ENCODE peak calls at places on chromosomes 6 and 20, in six cellular contexts. P is ascending aorta; H is iris pigment epithelial cell; Q is activated T-helper 1 cell treated with Interleukin-2 at 50 U/mL for 16 hours; Y is effector memory CD8-positive, alpha-beta T cell; I is T-helper 9 cell. K is an unnamed sample.

GRCh38 chr6:150229775-150230561 is 87.1 kb downstream of the PPP1R14C start:
- DNase-seq in P (no peak), H (peak; percentile 45), Q (no peak), Y (no peak), I (no peak), K (no peak)

GRCh38 chr20:50073500-50073899 is 39.5 kb downstream of the UBE2V1 start:
- DNase-seq in P (no peak), H (no peak), Q (no peak), Y (no peak), I (no peak), K (no peak)

GRCh38 chr20:35296101-35296554 is 3.9 kb upstream of the FAM83C start:
- DNase-seq in P (no peak), H (no peak), Q (no peak), Y (no peak), I (no peak), K (no peak)

GRCh38 chr20:9103955-9104354 is 35.1 kb downstream of the PLCB4 start:
- DNase-seq in P (no peak), H (no peak), Q (no peak), Y (no peak), I (no peak), K (no peak)

GRCh38 chr20:34988176-34988540 is 32.5 kb downstream of the MYH7B start:
- DNase-seq in P (no peak), H (no peak), Q (no peak), Y (no peak), I (no peak), K (no peak)

GRCh38 chr20:43690943-43691598 is 24.2 kb downstream of the MYBL2 start:
- DNase-seq in P (no peak), H (no peak), Q (no peak), Y (no peak), I (no peak), K (no peak)

GRCh38 chr6:160002882-160003281 is 34.0 kb downstream of the IGF2R start:
- DNase-seq in P (no peak), H (no peak), Q (no peak), Y (no peak), I (no peak), K (no peak)

GRCh38 chr6:169085466-169085865 is 168.2 kb downstream of the THBS2 start:
- DNase-seq in P (no peak), H (no peak), Q (no peak), Y (no peak), I (no peak), K (no peak)

GRCh38 chr20:54218470-54218869 is 10.6 kb downstream of the PFDN4 start:
- DNase-seq in P (no peak), H (no peak), Q (no peak), Y (no peak), I (no peak), K (no peak)

GRCh38 chr20:19688031-19688806 is 69.8 kb upstream of the RIN2 start:
- DNase-seq in P (peak; percentile 18), H (peak; percentile 94), Q (no peak), Y (no peak), I (no peak), K (peak; percentile 41)

GRCh38 chr6:36545767-36546663 is 1.3 kb downstream of the STK38 start:
- DNase-seq in P (no peak), H (peak; percentile 43), Q (no peak), Y (no peak), I (no peak), K (no peak)

GRCh38 chr20:40992349-40993113 is 36.1 kb upstream of the TOP1 start:
- DNase-seq in P (no peak), H (no peak), Q (no peak), Y (no peak), I (no peak), K (no peak)

GRCh38 chr6:49909508-49910047 is 43.2 kb upstream of the CRISP1 start:
- DNase-seq in P (no peak), H (no peak), Q (no peak), Y (no peak), I (no peak), K (no peak)

GRCh38 chr20:49526568-49526967 is 41.4 kb downstream of the PTGIS start:
- DNase-seq in P (no peak), H (no peak), Q (no peak), Y (no peak), I (no peak), K (no peak)

GRCh38 chr6:54267798-54268197 is 40.4 kb upstream of the TINAG start:
- DNase-seq in P (no peak), H (peak; percentile 65), Q (no peak), Y (no peak), I (no peak), K (no peak)

GRCh38 chr20:41627611-41628244 is 9.6 kb upstream of the CHD6 start:
- DNase-seq in P (no peak), H (no peak), Q (no peak), Y (no peak), I (no peak), K (no peak)

GRCh38 chr6:8707956-8708772 is 272.8 kb upstream of the SLC35B3 start:
- DNase-seq in P (no peak), H (peak; percentile 46), Q (no peak), Y (no peak), I (no peak), K (no peak)

GRCh38 chr6:38353310-38354032 is 286.3 kb downstream of the BTBD9 start:
- DNase-seq in P (no peak), H (no peak), Q (no peak), Y (no peak), I (no peak), K (no peak)

GRCh38 chr20:25191689-25192088 is 3.8 kb upstream of the ENTPD6 start:
- DNase-seq in P (no peak), H (no peak), Q (no peak), Y (no peak), I (no peak), K (no peak)

GRCh38 chr20:34185766-34186620 is 55.2 kb upstream of the ASIP start:
- DNase-seq in P (no peak), H (no peak), Q (no peak), Y (no peak), I (no peak), K (no peak)

GRCh38 chr6:117810269-117810668 is 96.8 kb upstream of the SLC35F1 start:
- DNase-seq in P (no peak), H (no peak), Q (no peak), Y (no peak), I (no peak), K (no peak)

GRCh38 chr20:47353697-47354387 is 2.7 kb downstream of the ZMYND8 start:
- DNase-seq in P (no peak), H (peak; percentile 71), Q (no peak), Y (no peak), I (no peak), K (no peak)

GRCh38 chr6:167825759-167826229 is 917 bp upstream of the AFDN start:
- DNase-seq in P (no peak), H (peak; percentile 43), Q (no peak), Y (no peak), I (peak; percentile 21), K (no peak)

GRCh38 chr20:32494498-32495216 is 90.5 kb downstream of the NOL4L start:
- DNase-seq in P (no peak), H (no peak), Q (no peak), Y (no peak), I (no peak), K (no peak)

GRCh38 chr20:4961746-4962145 is 39.6 kb downstream of the SLC23A2 start:
- DNase-seq in P (no peak), H (peak; percentile 96), Q (no peak), Y (peak; percentile 15), I (no peak), K (no peak)

GRCh38 chr6:22737331-22737730 is 168.0 kb downstream of the HDGFL1 start:
- DNase-seq in P (no peak), H (peak; percentile 63), Q (no peak), Y (no peak), I (no peak), K (no peak)

GRCh38 chr6:118893095-118893881 is 664 bp upstream of the ASF1A start:
- DNase-seq in P (no peak), H (peak; percentile 70), Q (peak; percentile 19), Y (peak; percentile 51), I (peak; percentile 28), K (no peak)

GRCh38 chr6:49499121-49499520 is 602 bp upstream of the GLYATL3 start:
- DNase-seq in P (no peak), H (no peak), Q (no peak), Y (no peak), I (no peak), K (no peak)

GRCh38 chr6:120405947-120406346 is 928.3 kb downstream of the TBC1D32 start:
- DNase-seq in P (no peak), H (no peak), Q (no peak), Y (no peak), I (no peak), K (no peak)

GRCh38 chr6:89999995-90000825 is 105.9 kb downstream of the GJA10 start:
- DNase-seq in P (no peak), H (no peak), Q (no peak), Y (no peak), I (no peak), K (no peak)

GRCh38 chr20:57398231-57398821 is 7.1 kb downstream of the RBM38 start:
- DNase-seq in P (no peak), H (no peak), Q (peak; percentile 86), Y (peak; percentile 94), I (peak; percentile 90), K (no peak)

GRCh38 chr20:51400051-51400926 is 142.2 kb downstream of the NFATC2 start:
- DNase-seq in P (no peak), H (no peak), Q (peak; percentile 47), Y (peak; percentile 65), I (peak; percentile 50), K (no peak)

GRCh38 chr20:53387983-53388675 is 205.5 kb downstream of the ZNF217 start:
- DNase-seq in P (no peak), H (no peak), Q (no peak), Y (no peak), I (no peak), K (no peak)

GRCh38 chr6:160254467-160255312 is 3.9 kb downstream of the SLC22A2 start:
- DNase-seq in P (no peak), H (no peak), Q (no peak), Y (no peak), I (no peak), K (no peak)

GRCh38 chr20:13054011-13054410 is 45.2 kb downstream of the SPTLC3 start:
- DNase-seq in P (no peak), H (no peak), Q (no peak), Y (no peak), I (no peak), K (no peak)

GRCh38 chr6:40395698-40396076 is 191.5 kb downstream of the LRFN2 start:
- DNase-seq in P (no peak), H (no peak), Q (no peak), Y (no peak), I (no peak), K (no peak)

GRCh38 chr6:139398658-139399057 is 24.2 kb upstream of the CITED2 start:
- DNase-seq in P (no peak), H (no peak), Q (no peak), Y (no peak), I (no peak), K (no peak)